ENCODE peak calls at places on chromosome 16, in nine cellular contexts. H is mammary epithelial cell, L is progenitor cell of endocrine pancreas, Z is H9, K is heart left ventricle, C is AG10803, D is astrocyte, G is D721Med, O is bronchial epithelial cell. X is an unnamed sample.

GRCh38 chr16:17747357-17747756 is 276.6 kb upstream of the XYLT1 start:
- DNase-seq in K (no peak), C (no peak), Z (no peak), H (no peak), G (no peak), D (no peak), L (no peak), O (no peak), X (no peak)

GRCh38 chr16:2815299-2815771 is 1.7 kb upstream of the PRSS21 start:
- DNase-seq in K (no peak), L (no peak), O (no peak), D (no peak), G (no peak), C (no peak), H (no peak), Z (no peak), X (no peak)

GRCh38 chr16:87551487-87551886 is 50.8 kb upstream of the JPH3 start:
- DNase-seq in D (no peak), L (no peak), O (no peak), Z (no peak), G (no peak), K (no peak), H (no peak), C (no peak), X (no peak)

GRCh38 chr16:30187971-30188561 is 4.7 kb downstream of the CORO1A start:
- DNase-seq in H (no peak), K (no peak), L (no peak), Z (peak), D (no peak), O (no peak), G (no peak), C (no peak), X (no peak)

GRCh38 chr16:29651950-29652349 is 11.1 kb upstream of the SPN start:
- DNase-seq in H (no peak), Z (no peak), G (no peak), K (no peak), D (no peak), L (no peak), C (no peak), O (no peak), X (no peak)

GRCh38 chr16:12459401-12459791 is 344.3 kb downstream of the CPPED1 start:
- DNase-seq in G (no peak), O (no peak), C (no peak), H (no peak), D (no peak), K (peak), L (no peak), Z (no peak), X (no peak)

GRCh38 chr16:70725912-70726828 is 40.3 kb upstream of the MTSS2 start:
- DNase-seq in G (no peak), Z (no peak), H (no peak), K (peak), C (no peak), D (no peak), O (no peak), L (no peak), X (no peak)

GRCh38 chr16:84828322-84828721 is 8.5 kb downstream of the CRISPLD2 start:
- DNase-seq in O (no peak), K (no peak), G (no peak), C (no peak), Z (no peak), L (no peak), D (no peak), H (no peak), X (no peak)

GRCh38 chr16:75703341-75703740 is 2.1 kb upstream of the DUXB start:
- DNase-seq in G (no peak), C (peak), L (no peak), Z (no peak), H (peak), O (peak), K (no peak), D (peak), X (no peak)

GRCh38 chr16:69397821-69398521 is 12.2 kb upstream of the TERF2 start:
- DNase-seq in O (peak), Z (peak), K (peak), D (peak), L (no peak), H (peak), C (peak), G (no peak), X (peak)

GRCh38 chr16:59400830-59401229 is 666.7 kb upstream of the GOT2 start:
- DNase-seq in L (no peak), Z (no peak), O (no peak), G (no peak), H (no peak), C (no peak), D (peak), K (no peak), X (no peak)

GRCh38 chr16:14409563-14409962 is 220.5 kb downstream of the PARN start:
- DNase-seq in C (peak), O (peak), L (no peak), H (peak), G (no peak), K (no peak), Z (no peak), D (peak), X (no peak)

GRCh38 chr16:70159355-70160348 is 13.9 kb upstream of the CLEC18C start:
- DNase-seq in K (no peak), L (no peak), O (no peak), Z (no peak), H (no peak), G (peak), D (peak), C (no peak), X (no peak)

GRCh38 chr16:77760800-77761199 is 27.6 kb upstream of the VAT1L start:
- DNase-seq in G (no peak), Z (no peak), C (no peak), L (no peak), K (no peak), D (no peak), H (no peak), O (no peak), X (no peak)

GRCh38 chr16:65965632-65966031 is 400.9 kb upstream of the CDH5 start:
- DNase-seq in O (peak), D (no peak), Z (no peak), K (no peak), L (no peak), H (no peak), G (no peak), C (no peak), X (no peak)

GRCh38 chr16:23944381-23944780 is 108.6 kb downstream of the PRKCB start:
- DNase-seq in D (no peak), Z (no peak), K (no peak), O (no peak), G (no peak), H (no peak), L (no peak), C (no peak), X (no peak)

GRCh38 chr16:31267332-31268032 is 7.7 kb downstream of the ITGAM start:
- DNase-seq in D (peak), Z (peak), L (no peak), C (no peak), G (no peak), H (peak), O (peak), K (no peak), X (no peak)

GRCh38 chr16:85430523-85431381 is 182.4 kb upstream of the GSE1 start:
- DNase-seq in Z (no peak), D (no peak), C (no peak), G (no peak), O (no peak), K (peak), H (no peak), L (no peak), X (no peak)

GRCh38 chr16:29899516-29900101 is at the start of gene SEZ6L2:
- DNase-seq in L (no peak), H (peak), G (peak), K (peak), D (peak), O (peak), Z (peak), C (peak), X (no peak)

GRCh38 chr16:715448-716249 is 731 bp downstream of the METRN start:
- DNase-seq in D (no peak), K (no peak), Z (peak), O (no peak), H (no peak), G (no peak), L (no peak), C (no peak), X (no peak)
- TF ChIP-seq CTCF in D (no peak), K (peak), Z (peak), O (peak), H (peak), G (peak), L (peak), C (no peak), X (no peak)

GRCh38 chr16:4109250-4109736 is 6.9 kb downstream of the ADCY9 start:
- DNase-seq in K (no peak), D (no peak), Z (no peak), G (no peak), H (no peak), C (no peak), L (no peak), O (no peak), X (no peak)
- TF ChIP-seq CTCF in K (no peak), D (no peak), Z (no peak), G (no peak), H (no peak), C (no peak), L (no peak), O (no peak), X (no peak)

GRCh38 chr16:62249069-62249468 is 212.8 kb upstream of the CDH8 start:
- DNase-seq in C (no peak), Z (no peak), G (no peak), L (no peak), H (no peak), D (no peak), O (no peak), K (no peak), X (no peak)
- TF ChIP-seq CTCF in C (no peak), Z (peak), G (no peak), L (peak), H (no peak), D (no peak), O (no peak), K (no peak), X (no peak)

DNA sequence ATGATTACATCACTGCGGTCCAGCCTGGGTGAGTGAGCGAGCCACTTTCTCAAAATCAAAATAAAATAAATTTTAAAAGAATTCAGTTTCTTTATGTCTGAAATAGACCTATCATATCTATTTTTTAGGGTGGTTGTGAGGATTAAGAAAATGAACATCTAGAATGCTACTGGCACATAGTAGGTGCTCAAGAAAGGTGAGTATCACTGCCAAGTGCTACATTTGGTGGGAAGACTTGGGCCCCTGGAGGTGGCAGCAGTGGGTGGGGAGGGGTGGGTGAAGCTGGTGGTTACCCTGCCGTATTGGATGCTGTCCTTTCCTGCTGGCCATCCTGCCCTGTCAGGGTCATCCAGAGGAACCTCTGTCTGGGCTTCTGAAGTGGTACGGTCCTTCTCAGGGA is 50.3 kb downstream of the ABCC6 start:
- DNase-seq in D (no peak), L (no peak), Z (no peak), K (no peak), O (no peak), H (no peak), G (no peak), C (no peak), X (no peak)
- TF ChIP-seq CTCF in D (no peak), L (no peak), Z (no peak), K (no peak), O (no peak), H (no peak), G (no peak), C (no peak), X (no peak)

GRCh38 chr16:50549561-50549915 is 1.3 kb downstream of the NKD1 start:
- DNase-seq in G (no peak), L (no peak), C (no peak), K (no peak), D (no peak), Z (no peak), H (no peak), O (no peak), X (no peak)

GRCh38 chr16:50546125-50546524 is 2.1 kb upstream of the NKD1 start:
- DNase-seq in D (no peak), L (no peak), C (no peak), K (no peak), H (no peak), O (peak), Z (no peak), G (no peak), X (no peak)

GRCh38 chr16:50548659-50549560 is 714 bp downstream of the NKD1 start:
- DNase-seq in G (no peak), L (no peak), O (no peak), D (no peak), C (no peak), H (peak), K (no peak), Z (no peak), X (no peak)

GRCh38 chr16:50547944-50548658 is at the start of gene NKD1:
- DNase-seq in K (peak), Z (peak), D (peak), G (peak), O (no peak), H (peak), L (peak), C (peak), X (no peak)

DNA sequence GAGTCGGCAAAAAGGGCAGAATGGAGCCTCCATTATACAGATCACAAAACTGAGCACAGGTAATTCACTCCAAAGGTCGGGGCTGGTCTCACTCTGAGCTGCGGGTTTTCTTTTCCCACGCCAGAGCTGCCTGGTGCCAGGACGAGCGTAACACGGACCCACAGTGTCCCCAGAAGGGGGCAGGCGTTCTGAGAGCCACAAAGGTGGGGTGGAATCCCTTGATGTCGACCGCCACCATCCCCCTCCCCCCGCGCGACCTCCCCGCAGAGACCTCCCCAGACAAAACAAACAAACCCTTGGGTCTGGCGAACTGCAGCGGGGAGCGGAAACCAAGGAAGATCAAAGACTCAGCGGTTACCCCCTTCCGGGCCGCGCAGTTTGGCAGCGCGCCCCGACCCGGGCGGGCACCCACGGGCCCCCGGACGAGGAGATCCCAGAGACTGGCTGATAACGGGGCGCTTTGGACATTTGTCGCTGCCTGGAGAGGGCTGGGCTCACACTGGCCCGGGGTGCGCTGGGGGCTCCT is 793 bp upstream of the NKD1 start:
- DNase-seq in O (no peak), D (no peak), Z (peak), K (peak), G (no peak), C (no peak), H (no peak), L (peak), X (peak)
- TF ChIP-seq CTCF in O (peak), D (peak), Z (peak), K (no peak), G (peak), C (no peak), H (no peak), L (peak), X (no peak)

GRCh38 chr16:89355686-89356085 is 134.7 kb downstream of the ANKRD11 start:
- DNase-seq in C (no peak), K (no peak), G (no peak), D (no peak), O (no peak), Z (no peak), L (no peak), H (no peak), X (no peak)

GRCh38 chr16:89355036-89355435 is 135.3 kb downstream of the ANKRD11 start:
- DNase-seq in H (no peak), O (no peak), L (no peak), C (no peak), Z (no peak), G (no peak), D (no peak), K (no peak), X (no peak)

GRCh38 chr16:89357460-89357859 is 132.9 kb downstream of the ANKRD11 start:
- DNase-seq in G (no peak), D (no peak), L (no peak), Z (peak), O (no peak), C (no peak), H (no peak), K (no peak), X (no peak)

GRCh38 chr16:89358030-89359005 is 132.0 kb downstream of the ANKRD11 start:
- DNase-seq in C (no peak), H (no peak), D (no peak), Z (no peak), O (no peak), G (no peak), K (no peak), L (no peak), X (no peak)

GRCh38 chr16:89357055-89357454 is 133.3 kb downstream of the ANKRD11 start:
- DNase-seq in C (no peak), H (peak), L (no peak), G (no peak), D (no peak), Z (peak), O (peak), K (no peak), X (no peak)
- TF ChIP-seq CTCF in C (no peak), H (peak), L (no peak), G (no peak), D (no peak), Z (peak), O (peak), K (no peak), X (peak)

GRCh38 chr16:82363026-82363816 is 193.2 kb upstream of the MPHOSPH6 start:
- DNase-seq in K (no peak), L (no peak), H (no peak), C (no peak), D (no peak), O (no peak), Z (no peak), G (no peak), X (no peak)

GRCh38 chr16:82366462-82366861 is 196.4 kb upstream of the MPHOSPH6 start:
- DNase-seq in Z (no peak), H (no peak), D (no peak), G (no peak), O (no peak), C (no peak), K (no peak), L (no peak), X (no peak)

GRCh38 chr16:82364690-82365089 is 194.7 kb upstream of the MPHOSPH6 start:
- DNase-seq in C (no peak), D (no peak), Z (no peak), G (no peak), L (no peak), K (no peak), H (no peak), O (no peak), X (no peak)

GRCh38 chr16:82370282-82370681 is 200.3 kb upstream of the MPHOSPH6 start:
- DNase-seq in Z (no peak), H (no peak), G (no peak), O (no peak), L (no peak), C (no peak), D (no peak), K (no peak), X (no peak)

GRCh38 chr16:82368041-82368440 is 198.0 kb upstream of the MPHOSPH6 start:
- DNase-seq in C (peak), D (peak), G (no peak), Z (peak), K (peak), L (no peak), H (peak), O (peak), X (no peak)
- TF ChIP-seq CTCF in C (peak), D (peak), G (no peak), Z (peak), K (peak), L (peak), H (peak), O (peak), X (peak)

GRCh38 chr16:72060405-72060804 is 2.6 kb upstream of the HPR start:
- DNase-seq in D (no peak), C (no peak), Z (no peak), K (no peak), L (no peak), H (no peak), G (no peak), O (no peak), X (no peak)

GRCh38 chr16:72068930-72069329 is 5.9 kb downstream of the HPR start:
- DNase-seq in O (peak), G (no peak), L (no peak), Z (no peak), C (no peak), H (no peak), D (no peak), K (no peak), X (no peak)

GRCh38 chr16:72061564-72061963 is 1.5 kb upstream of the HPR start:
- DNase-seq in D (no peak), O (no peak), C (no peak), H (no peak), K (no peak), Z (no peak), G (no peak), L (no peak), X (no peak)

GRCh38 chr16:72066747-72067146 is 3.7 kb downstream of the HPR start:
- DNase-seq in Z (no peak), K (no peak), L (no peak), C (peak), O (peak), D (peak), G (no peak), H (peak), X (no peak)

GRCh38 chr16:72064361-72064894 is 1.4 kb downstream of the HPR start:
- DNase-seq in O (no peak), L (no peak), G (no peak), C (no peak), Z (no peak), D (no peak), K (no peak), H (no peak), X (no peak)
- TF ChIP-seq CTCF in O (no peak), L (no peak), G (no peak), C (no peak), Z (no peak), D (no peak), K (no peak), H (no peak), X (no peak)

DNA sequence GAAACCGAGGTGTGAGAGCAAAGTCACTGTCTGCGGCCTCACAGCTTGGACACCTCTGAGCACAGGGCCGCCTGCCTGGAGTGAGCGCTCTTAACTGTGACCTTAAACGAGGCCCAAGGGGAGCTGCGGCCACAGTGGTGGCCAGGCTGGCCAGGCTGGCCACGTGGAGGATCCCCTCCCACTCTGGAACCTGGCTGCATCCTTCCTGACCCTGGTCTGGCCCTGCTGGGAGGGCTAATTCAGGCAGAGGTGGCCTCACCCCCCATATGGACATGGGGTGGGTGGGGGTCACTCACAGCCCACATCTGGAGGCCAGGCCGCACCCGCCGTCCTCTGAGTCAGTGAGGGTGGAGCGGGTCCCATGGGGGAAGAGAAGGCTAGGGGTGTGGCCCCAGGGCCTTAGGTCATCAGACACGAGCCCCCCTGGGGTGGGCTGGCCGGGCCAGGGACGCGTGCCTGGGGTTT is 6.6 kb downstream of the VASN start:
- DNase-seq in G (no peak), K (no peak), H (no peak), Z (no peak), C (peak), D (no peak), O (no peak), L (no peak), X (no peak)
- TF ChIP-seq CTCF in G (no peak), K (no peak), H (no peak), Z (no peak), C (no peak), D (no peak), O (no peak), L (no peak), X (no peak)

GRCh38 chr16:18966791-18967190 is 16.9 kb upstream of the TMC7 start:
- DNase-seq in L (no peak), Z (no peak), O (no peak), C (no peak), H (no peak), D (no peak), K (no peak), G (no peak), X (no peak)
- TF ChIP-seq CTCF in L (no peak), Z (no peak), O (no peak), C (no peak), H (no peak), D (no peak), K (no peak), G (no peak), X (no peak)

X was measured in GM12878.